ENCODE peak calls at places on chromosomes 11 and 22, in seven cellular contexts. O, K, V, B, H, S and A are unnamed samples.

GRCh38 chr22:49965291-49966040 is 4.9 kb downstream of the PIM3 start:
- DNase-seq in B (no peak), K (no peak), H (peak; percentile 0), O (no peak), S (no peak), V (no peak), A (peak; percentile 5)

GRCh38 chr11:19405966-19406365 is 165.2 kb upstream of the E2F8 start:
- DNase-seq in K (no peak), H (no peak), O (no peak), V (no peak), S (no peak), B (no peak), A (no peak)

GRCh38 chr11:59185412-59185811 is 13.5 kb downstream of the DTX4 start:
- DNase-seq in S (no peak), H (no peak), V (no peak), B (no peak), K (no peak), O (no peak), A (no peak)

GRCh38 chr11:102347526-102348331 is 715 bp downstream of the BIRC2 start:
- DNase-seq in B (peak; percentile 29), O (no peak), S (no peak), H (no peak), V (no peak), K (peak; percentile 52), A (peak; percentile 24)

GRCh38 chr22:40603088-40603605 is 33.4 kb downstream of the MRTFA start:
- DNase-seq in H (no peak), B (peak; percentile 55), K (no peak), S (no peak), O (no peak), V (no peak), A (no peak)

GRCh38 chr11:67584881-67585873 is 1.6 kb downstream of the GSTP1 start:
- DNase-seq in B (no peak), O (no peak), V (no peak), K (no peak), H (no peak), S (no peak), A (no peak)

GRCh38 chr22:33653525-33654063 is 266.7 kb downstream of the LARGE1 start:
- DNase-seq in K (no peak), H (no peak), O (no peak), S (no peak), B (no peak), V (no peak), A (no peak)

GRCh38 chr22:37337204-37337943 is 55.1 kb downstream of the CYTH4 start:
- DNase-seq in O (no peak), V (no peak), S (no peak), B (no peak), K (no peak), H (no peak), A (no peak)

GRCh38 chr11:78277314-78277994 is 88.7 kb downstream of the USP35 start:
- DNase-seq in B (no peak), S (no peak), K (no peak), V (no peak), H (no peak), O (no peak), A (no peak)

GRCh38 chr22:49825436-49825835 is 2.2 kb downstream of the BRD1 start:
- DNase-seq in O (no peak), V (no peak), S (no peak), H (no peak), B (peak; percentile 18), K (no peak), A (no peak)

GRCh38 chr11:80167766-80168165 is 726.9 kb upstream of the TENM4 start:
- DNase-seq in B (no peak), O (no peak), K (no peak), V (no peak), S (no peak), H (no peak), A (no peak)

GRCh38 chr11:111938687-111939160 is 1.6 kb downstream of the DIXDC1 start:
- DNase-seq in H (peak; percentile 15), V (no peak), K (peak; percentile 90), S (no peak), B (peak; percentile 49), O (no peak), A (no peak)

GRCh38 chr11:17873571-17873970 is 139.0 kb downstream of the KCNC1 start:
- DNase-seq in B (no peak), O (no peak), K (no peak), H (no peak), S (no peak), V (no peak), A (no peak)

GRCh38 chr11:115391598-115391997 is 112.6 kb downstream of the CADM1 start:
- DNase-seq in B (no peak), O (no peak), S (no peak), K (no peak), H (no peak), V (no peak), A (no peak)

GRCh38 chr22:23537421-23537820 is 42.7 kb downstream of the IGLL1 start:
- DNase-seq in O (no peak), S (no peak), V (no peak), H (no peak), B (no peak), K (no peak), A (no peak)

GRCh38 chr11:87602776-87603175 is 565.0 kb downstream of the TMEM135 start:
- DNase-seq in B (no peak), K (no peak), V (no peak), S (no peak), H (no peak), O (no peak), A (no peak)

GRCh38 chr11:120956710-120957500 is 67.0 kb upstream of the TBCEL start:
- DNase-seq in O (no peak), S (no peak), V (no peak), K (no peak), H (no peak), B (no peak), A (no peak)

GRCh38 chr11:65435981-65436411 is 13.4 kb downstream of the NEAT1 start:
- DNase-seq in V (no peak), S (no peak), O (no peak), K (no peak), B (peak; percentile 23), H (no peak), A (no peak)

GRCh38 chr22:27420817-27421361 is 380.7 kb downstream of the MN1 start:
- DNase-seq in K (no peak), H (no peak), O (no peak), B (peak; percentile 93), S (no peak), V (no peak), A (no peak)

GRCh38 chr11:121741954-121742361 is 289.2 kb upstream of the SORL1-AS1 start:
- DNase-seq in K (no peak), V (no peak), B (peak; percentile 3), S (no peak), H (no peak), O (no peak), A (no peak)

GRCh38 chr22:27993201-27993635 is 74.2 kb upstream of the PITPNB start:
- DNase-seq in V (no peak), O (no peak), K (no peak), B (no peak), H (no peak), S (no peak), A (no peak)

GRCh38 chr11:3222003-3222855 is 3.6 kb upstream of the MRGPRG start:
- DNase-seq in V (no peak), S (no peak), B (no peak), O (no peak), K (no peak), H (no peak), A (no peak)

GRCh38 chr11:47243454-47243853 is 5.2 kb downstream of the ACP2 start:
- DNase-seq in K (no peak), S (no peak), O (no peak), H (no peak), B (no peak), V (no peak), A (no peak)

GRCh38 chr11:48001438-48002021 is 21.2 kb downstream of the PTPRJ start:
- DNase-seq in H (peak; percentile 71), S (no peak), K (no peak), B (peak; percentile 75), V (peak; percentile 81), O (no peak), A (peak; percentile 76)

GRCh38 chr11:65700377-65700776 is 11.7 kb upstream of the KAT5 start:
- DNase-seq in V (no peak), O (no peak), S (no peak), B (no peak), H (no peak), K (no peak), A (no peak)